ENCODE peak calls at places on chromosomes 3 and 15, in six cellular contexts. One of them, this sample, is unnamed.

GRCh38 chr3:157858821-157859220 is 247.4 kb downstream of the SHOX2 start:
- DNase-seq in NCI-H345: no peak
- DNase-seq in G401: no peak
- DNase-seq in DMS153: no peak
- DNase-seq in neural crest cell: no peak
- DNase-seq in mesenteric fat pad: no peak
- DNase-seq in this sample: no peak

GRCh38 chr3:124223853-124224252 is 231.9 kb upstream of the ROPN1 start:
- DNase-seq in NCI-H345: no peak
- DNase-seq in G401: no peak
- DNase-seq in DMS153: no peak
- DNase-seq in neural crest cell: no peak
- DNase-seq in mesenteric fat pad: no peak
- DNase-seq in this sample: no peak

GRCh38 chr15:57422113-57422754 is 45.9 kb downstream of the CGNL1 start:
- DNase-seq in NCI-H345: no peak
- DNase-seq in G401: no peak
- DNase-seq in DMS153: no peak
- DNase-seq in neural crest cell: no peak
- DNase-seq in mesenteric fat pad: no peak
- DNase-seq in this sample: no peak

GRCh38 chr3:23653647-23654525 is 151.9 kb upstream of the UBE2E1 start:
- DNase-seq in NCI-H345: no peak
- DNase-seq in G401: no peak
- DNase-seq in DMS153: no peak
- DNase-seq in neural crest cell: no peak
- DNase-seq in mesenteric fat pad: no peak
- DNase-seq in this sample: no peak

GRCh38 chr3:149547954-149548728 is 73.6 kb downstream of the TM4SF4 start:
- DNase-seq in NCI-H345: no peak
- DNase-seq in G401: no peak
- DNase-seq in DMS153: no peak
- DNase-seq in neural crest cell: no peak
- DNase-seq in mesenteric fat pad: no peak
- DNase-seq in this sample: no peak

GRCh38 chr3:146273721-146274407 is 23.0 kb upstream of the PLSCR4 start:
- DNase-seq in NCI-H345: no peak
- DNase-seq in G401: no peak
- DNase-seq in DMS153: no peak
- DNase-seq in neural crest cell: no peak
- DNase-seq in mesenteric fat pad: no peak
- DNase-seq in this sample: no peak

GRCh38 chr3:59570816-59571215 is 521.0 kb upstream of the CFAP20DC start:
- DNase-seq in NCI-H345: no peak
- DNase-seq in G401: peak
- DNase-seq in DMS153: no peak
- DNase-seq in neural crest cell: no peak
- DNase-seq in mesenteric fat pad: no peak
- DNase-seq in this sample: no peak

GRCh38 chr3:72050771-72051170 is 265.8 kb upstream of the PROK2 start:
- DNase-seq in NCI-H345: no peak
- DNase-seq in G401: no peak
- DNase-seq in DMS153: no peak
- DNase-seq in neural crest cell: no peak
- DNase-seq in mesenteric fat pad: no peak
- DNase-seq in this sample: no peak

GRCh38 chr3:131081224-131081623 is 54.5 kb downstream of the NEK11 start:
- DNase-seq in NCI-H345: no peak
- DNase-seq in G401: no peak
- DNase-seq in DMS153: no peak
- DNase-seq in neural crest cell: no peak
- DNase-seq in mesenteric fat pad: no peak
- DNase-seq in this sample: no peak

GRCh38 chr3:38125305-38126120 is 11.4 kb downstream of the ACAA1 start:
- DNase-seq in NCI-H345: no peak
- DNase-seq in G401: no peak
- DNase-seq in DMS153: no peak
- DNase-seq in neural crest cell: no peak
- DNase-seq in mesenteric fat pad: peak
- DNase-seq in this sample: no peak

GRCh38 chr15:57033715-57034439 is 115.4 kb downstream of the TCF12 start:
- DNase-seq in NCI-H345: peak
- DNase-seq in G401: no peak
- DNase-seq in DMS153: peak
- DNase-seq in neural crest cell: no peak
- DNase-seq in mesenteric fat pad: no peak
- DNase-seq in this sample: no peak

GRCh38 chr15:42544858-42545629 is 3.5 kb downstream of the LRRC57 start:
- DNase-seq in NCI-H345: no peak
- DNase-seq in G401: no peak
- DNase-seq in DMS153: no peak
- DNase-seq in neural crest cell: no peak
- DNase-seq in mesenteric fat pad: no peak
- DNase-seq in this sample: no peak

GRCh38 chr15:64443747-64444621 is 16.4 kb upstream of the ZNF609 start:
- DNase-seq in NCI-H345: no peak
- DNase-seq in G401: peak
- DNase-seq in DMS153: no peak
- DNase-seq in neural crest cell: no peak
- DNase-seq in mesenteric fat pad: no peak
- DNase-seq in this sample: no peak

GRCh38 chr3:50242778-50243551 is 7.0 kb downstream of the GNAI2 start:
- DNase-seq in NCI-H345: no peak
- DNase-seq in G401: no peak
- DNase-seq in DMS153: no peak
- DNase-seq in neural crest cell: no peak
- DNase-seq in mesenteric fat pad: no peak
- DNase-seq in this sample: peak

GRCh38 chr3:70358978-70359580 is 46.6 kb upstream of the MDFIC2 start:
- DNase-seq in NCI-H345: no peak
- DNase-seq in G401: peak
- DNase-seq in DMS153: no peak
- DNase-seq in neural crest cell: peak
- DNase-seq in mesenteric fat pad: no peak
- DNase-seq in this sample: no peak

GRCh38 chr3:134803051-134803505 is 8.0 kb downstream of the EPHB1 start:
- DNase-seq in NCI-H345: no peak
- DNase-seq in G401: no peak
- DNase-seq in DMS153: no peak
- DNase-seq in neural crest cell: no peak
- DNase-seq in mesenteric fat pad: peak
- DNase-seq in this sample: peak

GRCh38 chr3:9201278-9201677 is 48.2 kb downstream of the SRGAP3 start:
- DNase-seq in NCI-H345: no peak
- DNase-seq in G401: no peak
- DNase-seq in DMS153: no peak
- DNase-seq in neural crest cell: no peak
- DNase-seq in mesenteric fat pad: peak
- DNase-seq in this sample: no peak

GRCh38 chr3:88809993-88810392 is 297.4 kb upstream of the EPHA3 start:
- DNase-seq in NCI-H345: no peak
- DNase-seq in G401: no peak
- DNase-seq in DMS153: no peak
- DNase-seq in neural crest cell: no peak
- DNase-seq in mesenteric fat pad: no peak
- DNase-seq in this sample: no peak

GRCh38 chr3:59121346-59122144 is 71.7 kb upstream of the CFAP20DC start:
- DNase-seq in NCI-H345: no peak
- DNase-seq in G401: no peak
- DNase-seq in DMS153: no peak
- DNase-seq in neural crest cell: no peak
- DNase-seq in mesenteric fat pad: no peak
- DNase-seq in this sample: no peak

GRCh38 chr3:160921020-160921635 is 165.1 kb downstream of the PPM1L start:
- DNase-seq in NCI-H345: no peak
- DNase-seq in G401: peak
- DNase-seq in DMS153: no peak
- DNase-seq in neural crest cell: peak
- DNase-seq in mesenteric fat pad: no peak
- DNase-seq in this sample: no peak

GRCh38 chr3:120168038-120168437 is 73.8 kb upstream of the GSK3B start:
- DNase-seq in NCI-H345: no peak
- DNase-seq in G401: no peak
- DNase-seq in DMS153: no peak
- DNase-seq in neural crest cell: no peak
- DNase-seq in mesenteric fat pad: no peak
- DNase-seq in this sample: no peak

GRCh38 chr15:76286231-76286879 is 24.9 kb downstream of the ETFA start:
- DNase-seq in NCI-H345: no peak
- DNase-seq in G401: no peak
- DNase-seq in DMS153: no peak
- DNase-seq in neural crest cell: no peak
- DNase-seq in mesenteric fat pad: no peak
- DNase-seq in this sample: peak

GRCh38 chr15:88376574-88377174 is 90.5 kb downstream of the MRPL46 start:
- DNase-seq in NCI-H345: no peak
- DNase-seq in G401: no peak
- DNase-seq in DMS153: no peak
- DNase-seq in neural crest cell: no peak
- DNase-seq in mesenteric fat pad: no peak
- DNase-seq in this sample: no peak